ENCODE peak calls at places on chromosomes 1 and 21, in four cellular contexts. C, L, B and O are unnamed samples.

GRCh38 chr21:45512626-45513002 is 29.6 kb downstream of the SLC19A1 start:
- DNase-seq in C (no peak), L (no peak), B (no peak), O (no peak)

GRCh38 chr1:165144757-165145397 is 211.6 kb downstream of the LMX1A start:
- DNase-seq in C (no peak), L (peak), B (peak), O (peak)

GRCh38 chr1:20008391-20008841 is 29.0 kb upstream of the PLA2G2A start:
- DNase-seq in C (no peak), L (no peak), B (peak), O (peak)

GRCh38 chr1:17097125-17097524 is 22.1 kb downstream of the PADI2 start:
- DNase-seq in C (no peak), L (no peak), B (no peak), O (no peak)

GRCh38 chr1:22295856-22296255 is 153.0 kb upstream of the WNT4 start:
- DNase-seq in C (no peak), L (no peak), B (no peak), O (no peak)

GRCh38 chr1:47190807-47191206 is 971 bp upstream of the PDZK1IP1 start:
- DNase-seq in C (no peak), L (no peak), B (no peak), O (no peak)

GRCh38 chr1:220320709-220321108 is 48.5 kb upstream of the RAB3GAP2 start:
- DNase-seq in C (no peak), L (no peak), B (no peak), O (no peak)

GRCh38 chr1:36987276-36987675 is 47.0 kb downstream of the GRIK3 start:
- DNase-seq in C (no peak), L (no peak), B (no peak), O (no peak)

GRCh38 chr21:44931137-44931500 is 8.7 kb upstream of the SLX9 start:
- DNase-seq in C (no peak), L (no peak), B (peak), O (no peak)

GRCh38 chr21:35048183-35048601 is 910 bp downstream of the RUNX1 start:
- DNase-seq in C (no peak), L (no peak), B (peak), O (peak)

GRCh38 chr1:211741799-211742198 is 66.4 kb upstream of the NEK2 start:
- DNase-seq in C (no peak), L (no peak), B (no peak), O (no peak)

GRCh38 chr1:53122194-53122846 is 20.1 kb downstream of the SLC1A7 start:
- DNase-seq in C (no peak), L (no peak), B (peak), O (no peak)

GRCh38 chr1:100799954-100800612 is 80.5 kb downstream of the VCAM1 start:
- DNase-seq in C (no peak), L (peak), B (peak), O (peak)

GRCh38 chr21:30994917-30995316 is 43.4 kb downstream of the KRTAP19-8 start:
- DNase-seq in C (no peak), L (no peak), B (no peak), O (no peak)

GRCh38 chr21:14833952-14834351 is 230.8 kb downstream of the NRIP1 start:
- DNase-seq in C (no peak), L (no peak), B (no peak), O (no peak)

GRCh38 chr1:156816561-156817328 is at the start of gene SH2D2A:
- DNase-seq in C (peak), L (no peak), B (peak), O (no peak)

GRCh38 chr21:25997788-25998611 is 172.6 kb downstream of the APP start:
- DNase-seq in C (no peak), L (peak), B (no peak), O (peak)

GRCh38 chr21:45542242-45542666 is at the start of gene SLC19A1:
- DNase-seq in C (no peak), L (no peak), B (peak), O (peak)

DNA sequence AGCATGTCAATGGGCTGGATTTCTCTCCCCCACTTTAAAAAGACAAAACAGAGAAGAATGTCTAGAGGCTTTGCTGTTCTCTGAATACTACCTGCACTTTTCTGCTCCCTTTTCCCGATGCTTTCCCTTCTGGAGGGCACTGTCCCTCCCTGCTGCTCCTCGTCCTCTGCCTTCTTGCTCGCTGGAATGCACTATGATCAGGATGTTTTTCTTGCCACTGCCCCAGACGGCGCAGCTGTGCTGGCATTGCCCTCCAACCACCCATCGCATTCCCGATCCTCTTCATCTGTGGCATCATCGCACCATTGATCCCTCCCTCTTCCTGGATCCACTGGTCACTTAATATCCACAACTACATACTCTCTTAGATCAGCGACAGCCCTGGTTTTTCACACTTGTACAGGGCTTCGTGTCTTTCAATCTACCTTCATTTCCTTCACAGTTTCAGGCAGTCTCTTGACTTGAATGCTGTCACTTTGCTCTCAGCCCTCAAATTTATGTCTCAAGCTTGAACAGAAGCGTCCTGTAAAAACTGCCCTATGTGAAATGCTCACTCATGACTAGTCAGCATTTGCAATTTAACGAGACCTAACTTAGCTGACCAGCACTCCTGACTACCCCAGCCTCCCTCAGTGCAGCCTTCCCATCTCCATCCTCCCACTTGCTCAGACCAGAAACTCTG is 3.5 kb upstream of the OR11L1 start:
- DNase-seq in C (no peak), L (no peak), B (no peak), O (no peak)
- H3K4me2 ChIP-seq in C (no peak), L (no peak), B (no peak), O (no peak)

GRCh38 chr1:110067957-110068645 is 2.4 kb downstream of the ALX3 start:
- DNase-seq in C (no peak), L (no peak), B (no peak), O (no peak)
- TF ChIP-seq EZH2 in C (peak), L (no peak), B (no peak), O (peak)

DNA sequence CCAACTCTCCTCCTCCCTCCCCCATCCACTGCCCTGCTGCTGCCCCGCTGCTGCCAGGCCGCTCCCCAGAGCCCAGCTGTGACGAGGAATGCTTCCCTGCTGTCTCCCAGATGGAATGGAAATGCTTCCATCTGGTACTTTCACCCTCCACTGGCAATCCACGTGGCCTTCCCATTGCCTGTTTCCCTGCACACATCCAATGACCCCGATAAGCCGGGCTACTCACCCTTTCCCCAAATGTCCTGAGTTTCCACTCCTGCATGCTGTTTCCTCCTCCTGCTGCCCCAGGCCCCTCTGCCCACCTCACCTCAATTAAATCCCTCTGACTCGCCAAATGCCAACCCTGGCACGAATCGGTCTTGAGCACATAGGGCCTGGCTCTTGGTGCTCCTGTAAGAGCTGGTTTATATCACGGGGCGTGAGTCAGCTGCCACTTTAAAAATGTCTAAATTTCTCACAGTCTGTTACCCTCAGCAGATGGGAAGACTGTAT is 36.4 kb downstream of the MRAP start:
- DNase-seq in C (no peak), L (no peak), B (peak), O (no peak)
- H3K4me2 ChIP-seq in C (no peak), L (no peak), B (peak), O (no peak)

DNA sequence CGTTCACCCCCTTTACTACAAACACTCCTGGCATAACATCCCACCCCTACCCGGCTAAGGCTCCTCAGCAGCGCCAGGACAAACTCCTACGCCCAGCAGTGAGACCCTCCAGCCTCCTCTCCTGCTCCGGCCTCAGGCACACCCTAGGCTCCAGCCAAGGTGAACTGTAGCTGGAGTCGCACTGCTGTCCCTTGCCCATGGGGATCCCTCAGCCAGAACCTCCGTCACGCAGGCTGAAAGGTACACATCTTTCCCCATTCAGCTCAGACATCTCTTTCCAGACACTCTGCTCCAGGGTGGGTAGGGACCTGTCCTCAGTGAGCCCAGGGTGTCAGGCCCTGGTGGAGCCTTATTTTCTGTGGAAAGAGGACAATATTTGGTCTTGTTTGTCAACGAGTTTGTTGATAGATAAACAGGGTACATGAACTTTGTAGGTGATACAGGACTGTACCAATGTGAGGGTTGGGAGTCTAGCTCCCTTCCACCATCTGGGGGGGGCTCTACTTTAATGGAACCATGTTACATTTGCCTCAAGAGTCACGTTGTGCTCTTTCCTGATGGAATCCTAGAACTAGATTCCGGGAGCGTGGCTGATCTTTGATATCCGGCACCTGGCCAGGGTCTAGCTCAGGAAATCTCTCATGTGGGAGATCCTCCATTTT is 56.5 kb upstream of the SSBP3 start:
- DNase-seq in C (no peak), L (no peak), B (no peak), O (no peak)
- TF ChIP-seq EZH2 in C (no peak), L (no peak), B (no peak), O (no peak)

GRCh38 chr1:246005067-246005466 is 502.0 kb downstream of the SMYD3 start:
- DNase-seq in C (no peak), L (no peak), B (peak), O (no peak)
- H3K4me2 ChIP-seq in C (peak), L (no peak), B (no peak), O (no peak)

GRCh38 chr1:31772669-31773248 is 8.6 kb upstream of the ADGRB2 start:
- DNase-seq in C (no peak), L (no peak), B (no peak), O (no peak)
- TF ChIP-seq EZH2 in C (no peak), L (no peak), B (no peak), O (peak)

DNA sequence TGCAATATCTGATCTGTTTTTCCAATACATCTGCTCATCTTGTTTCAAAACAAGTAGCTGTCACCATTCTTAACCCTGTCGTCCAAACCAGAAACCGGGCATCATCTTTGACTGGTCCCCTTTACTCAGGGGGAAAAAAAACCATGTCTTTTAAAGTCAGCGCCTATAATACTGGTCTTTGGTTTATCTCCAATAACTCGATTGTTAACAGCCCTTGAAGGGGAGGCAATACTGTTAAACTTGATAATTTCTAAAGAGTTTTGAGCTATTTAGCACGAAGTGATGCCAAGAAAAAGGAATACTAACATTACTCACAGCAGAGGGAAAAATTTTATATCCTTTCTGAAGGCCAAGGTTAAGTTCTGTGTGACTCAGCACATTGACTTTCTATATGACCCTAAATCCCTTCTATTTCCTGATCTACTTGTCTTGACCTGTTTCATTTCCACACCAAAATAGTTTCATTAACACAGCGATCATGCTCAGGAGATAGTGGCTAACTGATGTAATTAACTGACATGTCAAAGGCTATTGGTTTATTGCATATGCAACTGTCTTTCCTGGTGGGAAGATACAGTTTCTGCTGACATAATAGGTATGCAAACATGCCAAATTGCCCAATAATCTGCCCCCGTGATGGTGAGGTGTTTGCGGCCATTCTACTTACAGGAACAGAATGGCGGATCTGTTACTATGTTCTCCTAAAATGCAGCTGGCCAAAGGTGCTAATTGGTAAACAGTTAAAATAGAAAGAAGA is 59.1 kb downstream of the NFIA start:
- DNase-seq in C (peak), L (peak), B (peak), O (no peak)
- H3K4me2 ChIP-seq in C (peak), L (no peak), B (peak), O (peak)

GRCh38 chr1:90729484-90730246 is 12.6 kb upstream of the BARHL2 start:
- DNase-seq in C (no peak), L (no peak), B (no peak), O (peak)
- TF ChIP-seq EZH2 in C (no peak), L (no peak), B (no peak), O (peak)